ENCODE peak calls at places on chromosomes 7 and 10, in eight cellular contexts. M is stromal cell of bone marrow; G is activated CD4-positive, alpha-beta T cell treated with anti-CD3 and anti-CD28 coated beads for 4 hours; A is HEK293T; C is HT1080; N is GF-D8; Y is EL; T is pulmonary artery endothelial cell. O is an unnamed sample.

GRCh38 chr7:114392686-114393085 is 21.9 kb upstream of the FOXP2 start:
- DNase-seq in G (no peak), C (peak), T (no peak), A (no peak), Y (peak), M (peak), N (no peak), O (peak)

GRCh38 chr10:110725809-110726641 is 81.9 kb downstream of the RBM20 start:
- DNase-seq in C (no peak), A (no peak), G (no peak), T (no peak), M (no peak), Y (peak), N (no peak), O (no peak)

GRCh38 chr7:118858651-118859149 is 634.2 kb downstream of the ANKRD7 start:
- DNase-seq in M (no peak), G (no peak), N (no peak), Y (no peak), A (no peak), T (no peak), C (no peak), O (no peak)

GRCh38 chr10:1212571-1213141 is 156.5 kb downstream of the WDR37 start:
- DNase-seq in G (no peak), A (no peak), C (no peak), Y (no peak), T (no peak), M (no peak), N (no peak), O (no peak)

GRCh38 chr7:123004931-123005330 is 9.4 kb upstream of the TAS2R16 start:
- DNase-seq in C (peak), T (no peak), A (no peak), G (no peak), M (no peak), Y (no peak), N (no peak), O (no peak)

GRCh38 chr10:86779267-86780017 is 23.0 kb downstream of the BMPR1A start:
- DNase-seq in T (no peak), G (no peak), C (no peak), M (no peak), Y (peak), N (no peak), A (no peak), O (no peak)

GRCh38 chr7:106086062-106086461 is 26.1 kb downstream of the SYPL1 start:
- DNase-seq in Y (no peak), M (no peak), G (no peak), T (no peak), A (no peak), C (no peak), N (no peak), O (no peak)

GRCh38 chr7:116899308-116899707 is 36.9 kb downstream of the CAPZA2 start:
- DNase-seq in A (no peak), T (no peak), Y (no peak), M (no peak), N (no peak), G (no peak), C (no peak), O (no peak)

GRCh38 chr7:55493416-55493815 is 78.9 kb downstream of the VOPP1 start:
- DNase-seq in Y (no peak), T (no peak), N (no peak), A (no peak), C (peak), M (no peak), G (no peak), O (peak)

GRCh38 chr7:40263752-40264390 is 129.1 kb downstream of the SUGCT start:
- DNase-seq in N (no peak), T (no peak), Y (no peak), A (no peak), G (no peak), M (no peak), C (no peak), O (no peak)

GRCh38 chr7:5523052-5523711 is 99.5 kb upstream of the TNRC18 start:
- DNase-seq in G (no peak), T (no peak), M (no peak), A (no peak), C (peak), N (no peak), Y (peak), O (peak)

GRCh38 chr7:95915731-95916130 is 143.4 kb downstream of the DYNC1I1 start:
- DNase-seq in N (no peak), M (no peak), T (no peak), Y (no peak), G (no peak), C (no peak), A (no peak), O (no peak)

GRCh38 chr10:75877877-75878276 is 446.5 kb downstream of the LRMDA start:
- DNase-seq in A (no peak), Y (no peak), N (no peak), M (no peak), C (no peak), G (no peak), T (no peak), O (no peak)

GRCh38 chr7:46680147-46680546 is 759.1 kb upstream of the IGFBP3 start:
- DNase-seq in N (no peak), G (no peak), Y (no peak), T (no peak), C (no peak), A (no peak), M (no peak), O (no peak)

GRCh38 chr7:130974794-130975193 is 240.8 kb upstream of the KLF14 start:
- DNase-seq in A (no peak), Y (no peak), C (no peak), G (no peak), N (no peak), M (no peak), T (no peak), O (no peak)

GRCh38 chr10:124449170-124450009 is 445 bp downstream of the NKX1-2 start:
- DNase-seq in C (no peak), A (no peak), N (no peak), Y (no peak), T (no peak), G (no peak), M (no peak), O (no peak)

GRCh38 chr7:50481867-50482266 is 31.7 kb upstream of the FIGNL1 start:
- DNase-seq in T (no peak), A (no peak), C (no peak), G (no peak), Y (no peak), N (no peak), M (no peak), O (no peak)

GRCh38 chr10:867807-868206 is 63.7 kb downstream of the LARP4B start:
- DNase-seq in C (no peak), T (no peak), Y (peak), N (no peak), A (no peak), M (no peak), G (no peak), O (no peak)

GRCh38 chr7:107725138-107725740 is 18.7 kb upstream of the CBLL1 start:
- DNase-seq in M (peak), N (no peak), C (peak), A (peak), Y (peak), G (peak), T (peak), O (peak)

GRCh38 chr10:69864321-69864720 is 62.6 kb downstream of the COL13A1 start:
- DNase-seq in M (peak), T (peak), N (no peak), C (peak), A (no peak), G (no peak), Y (peak), O (peak)

GRCh38 chr10:22649390-22649841 is 65.0 kb downstream of the PIP4K2A start:
- DNase-seq in G (peak), A (no peak), C (no peak), Y (no peak), N (no peak), T (no peak), M (no peak), O (no peak)

GRCh38 chr7:110281362-110281761 is 809.6 kb upstream of the LRRN3 start:
- DNase-seq in C (no peak), Y (no peak), N (no peak), A (no peak), G (no peak), T (no peak), M (no peak), O (no peak)

GRCh38 chr7:90626011-90626410 is 29.9 kb downstream of the CDK14 start:
- DNase-seq in N (no peak), G (no peak), Y (peak), M (no peak), A (no peak), T (no peak), C (peak), O (no peak)

GRCh38 chr7:97390052-97390451 is 272.6 kb downstream of the SDHAF3 start:
- DNase-seq in C (no peak), M (no peak), N (no peak), G (no peak), T (no peak), A (no peak), Y (no peak), O (no peak)

GRCh38 chr7:107593025-107593410 is 13.0 kb downstream of the BCAP29 start:
- DNase-seq in T (no peak), C (no peak), A (no peak), M (no peak), N (no peak), Y (no peak), G (no peak), O (no peak)

GRCh38 chr7:83866587-83866986 is 217.6 kb upstream of the SEMA3E start:
- DNase-seq in C (no peak), N (no peak), M (no peak), A (no peak), G (no peak), Y (no peak), T (no peak), O (no peak)

O was measured in foreskin keratinocyte.